ENCODE peak calls at places on chromosomes 5 and 9, in eight cellular contexts. One of them, this sample, is unnamed.

GRCh38 chr9:20507431-20507830 is 114.9 kb downstream of the MLLT3 start:
- DNase-seq in AG04449: no peak
- DNase-seq in A549: no peak
- DNase-seq in dorsolateral prefrontal cortex: no peak
- DNase-seq in hepatocyte: no peak
- DNase-seq in Jurkat, Clone E6-1: no peak
- DNase-seq in fibroblast of lung: no peak
- DNase-seq in brain microvascular endothelial cell: no peak
- DNase-seq in this sample: no peak

GRCh38 chr9:111481885-111482636 is 2.1 kb downstream of the ECPAS start:
- DNase-seq in brain microvascular endothelial cell: peak
- DNase-seq in A549: peak
- DNase-seq in fibroblast of lung: peak
- DNase-seq in Jurkat, Clone E6-1: no peak
- DNase-seq in AG04449: no peak
- DNase-seq in dorsolateral prefrontal cortex: no peak
- DNase-seq in hepatocyte: peak
- DNase-seq in this sample: peak

GRCh38 chr9:111992523-111992922 is 95.9 kb downstream of the UGCG start:
- DNase-seq in fibroblast of lung: peak
- DNase-seq in A549: no peak
- DNase-seq in dorsolateral prefrontal cortex: no peak
- DNase-seq in hepatocyte: no peak
- DNase-seq in AG04449: no peak
- DNase-seq in brain microvascular endothelial cell: peak
- DNase-seq in Jurkat, Clone E6-1: no peak
- DNase-seq in this sample: peak

GRCh38 chr5:132003170-132003744 is 8.2 kb downstream of the ACSL6 start:
- DNase-seq in AG04449: no peak
- DNase-seq in fibroblast of lung: peak
- DNase-seq in brain microvascular endothelial cell: no peak
- DNase-seq in hepatocyte: no peak
- DNase-seq in A549: no peak
- DNase-seq in dorsolateral prefrontal cortex: peak
- DNase-seq in Jurkat, Clone E6-1: no peak
- DNase-seq in this sample: no peak

GRCh38 chr9:79256691-79257213 is 315.0 kb upstream of the TLE4 start:
- DNase-seq in A549: no peak
- DNase-seq in fibroblast of lung: peak
- DNase-seq in hepatocyte: peak
- DNase-seq in AG04449: peak
- DNase-seq in brain microvascular endothelial cell: no peak
- DNase-seq in dorsolateral prefrontal cortex: no peak
- DNase-seq in Jurkat, Clone E6-1: no peak
- DNase-seq in this sample: peak

GRCh38 chr9:7965091-7965490 is 165.5 kb upstream of the DMAC1 start:
- DNase-seq in dorsolateral prefrontal cortex: no peak
- DNase-seq in fibroblast of lung: no peak
- DNase-seq in A549: no peak
- DNase-seq in hepatocyte: no peak
- DNase-seq in brain microvascular endothelial cell: no peak
- DNase-seq in Jurkat, Clone E6-1: no peak
- DNase-seq in AG04449: no peak
- DNase-seq in this sample: no peak

GRCh38 chr9:12790026-12790425 is 15.2 kb downstream of the LURAP1L start:
- DNase-seq in dorsolateral prefrontal cortex: no peak
- DNase-seq in fibroblast of lung: peak
- DNase-seq in A549: no peak
- DNase-seq in AG04449: no peak
- DNase-seq in Jurkat, Clone E6-1: no peak
- DNase-seq in brain microvascular endothelial cell: no peak
- DNase-seq in hepatocyte: no peak
- DNase-seq in this sample: no peak

GRCh38 chr5:68505917-68506860 is 290.6 kb downstream of the PIK3R1 start:
- DNase-seq in brain microvascular endothelial cell: peak
- DNase-seq in Jurkat, Clone E6-1: no peak
- DNase-seq in hepatocyte: peak
- DNase-seq in fibroblast of lung: peak
- DNase-seq in AG04449: no peak
- DNase-seq in dorsolateral prefrontal cortex: no peak
- DNase-seq in A549: peak
- DNase-seq in this sample: peak

GRCh38 chr5:73625905-73626811 is at the start of gene ARHGEF28:
- DNase-seq in hepatocyte: peak
- DNase-seq in A549: peak
- DNase-seq in brain microvascular endothelial cell: no peak
- DNase-seq in Jurkat, Clone E6-1: no peak
- DNase-seq in fibroblast of lung: peak
- DNase-seq in AG04449: no peak
- DNase-seq in dorsolateral prefrontal cortex: no peak
- DNase-seq in this sample: no peak

GRCh38 chr5:74953961-74954720 is 88.0 kb upstream of the FAM169A start:
- DNase-seq in hepatocyte: peak
- DNase-seq in dorsolateral prefrontal cortex: no peak
- DNase-seq in AG04449: no peak
- DNase-seq in brain microvascular endothelial cell: peak
- DNase-seq in A549: no peak
- DNase-seq in Jurkat, Clone E6-1: no peak
- DNase-seq in fibroblast of lung: peak
- DNase-seq in this sample: peak

GRCh38 chr5:10555134-10555733 is 8.6 kb upstream of the ANKRD33B start:
- DNase-seq in AG04449: no peak
- DNase-seq in fibroblast of lung: peak
- DNase-seq in dorsolateral prefrontal cortex: no peak
- DNase-seq in brain microvascular endothelial cell: peak
- DNase-seq in A549: peak
- DNase-seq in hepatocyte: peak
- DNase-seq in Jurkat, Clone E6-1: no peak
- DNase-seq in this sample: peak

GRCh38 chr5:173472164-173472563 is 143.9 kb upstream of the STC2 start:
- DNase-seq in hepatocyte: peak
- DNase-seq in fibroblast of lung: peak
- DNase-seq in Jurkat, Clone E6-1: no peak
- DNase-seq in AG04449: peak
- DNase-seq in brain microvascular endothelial cell: peak
- DNase-seq in A549: peak
- DNase-seq in dorsolateral prefrontal cortex: peak
- DNase-seq in this sample: peak

GRCh38 chr5:61704289-61704688 is 372.2 kb downstream of the ZSWIM6 start:
- DNase-seq in brain microvascular endothelial cell: no peak
- DNase-seq in dorsolateral prefrontal cortex: no peak
- DNase-seq in A549: no peak
- DNase-seq in Jurkat, Clone E6-1: no peak
- DNase-seq in hepatocyte: no peak
- DNase-seq in fibroblast of lung: no peak
- DNase-seq in AG04449: no peak
- DNase-seq in this sample: no peak

GRCh38 chr5:128083811-128084227 is 253 bp downstream of the SLC12A2 start:
- DNase-seq in hepatocyte: no peak
- DNase-seq in A549: no peak
- DNase-seq in Jurkat, Clone E6-1: no peak
- DNase-seq in brain microvascular endothelial cell: no peak
- DNase-seq in AG04449: no peak
- DNase-seq in fibroblast of lung: no peak
- DNase-seq in dorsolateral prefrontal cortex: no peak
- DNase-seq in this sample: no peak

GRCh38 chr5:134072471-134073220 is 41.8 kb upstream of the TCF7 start:
- DNase-seq in fibroblast of lung: no peak
- DNase-seq in brain microvascular endothelial cell: no peak
- DNase-seq in A549: no peak
- DNase-seq in AG04449: no peak
- DNase-seq in Jurkat, Clone E6-1: no peak
- DNase-seq in dorsolateral prefrontal cortex: no peak
- DNase-seq in hepatocyte: no peak
- DNase-seq in this sample: no peak

GRCh38 chr5:134071850-134072207 is 42.7 kb upstream of the TCF7 start:
- DNase-seq in fibroblast of lung: no peak
- DNase-seq in dorsolateral prefrontal cortex: no peak
- DNase-seq in brain microvascular endothelial cell: no peak
- DNase-seq in A549: no peak
- DNase-seq in AG04449: no peak
- DNase-seq in hepatocyte: no peak
- DNase-seq in Jurkat, Clone E6-1: no peak
- DNase-seq in this sample: no peak

GRCh38 chr5:134070648-134070978 is 43.9 kb upstream of the TCF7 start:
- DNase-seq in dorsolateral prefrontal cortex: no peak
- DNase-seq in A549: peak
- DNase-seq in hepatocyte: peak
- DNase-seq in fibroblast of lung: peak
- DNase-seq in AG04449: no peak
- DNase-seq in Jurkat, Clone E6-1: no peak
- DNase-seq in brain microvascular endothelial cell: peak
- DNase-seq in this sample: no peak

GRCh38 chr5:134070979-134071849 is 43.3 kb upstream of the TCF7 start:
- DNase-seq in Jurkat, Clone E6-1: no peak
- DNase-seq in fibroblast of lung: peak
- DNase-seq in dorsolateral prefrontal cortex: no peak
- DNase-seq in hepatocyte: peak
- DNase-seq in brain microvascular endothelial cell: no peak
- DNase-seq in A549: peak
- DNase-seq in AG04449: no peak
- DNase-seq in this sample: no peak

GRCh38 chr5:134069553-134069952 is 44.9 kb upstream of the TCF7 start:
- DNase-seq in brain microvascular endothelial cell: no peak
- DNase-seq in hepatocyte: no peak
- DNase-seq in AG04449: no peak
- DNase-seq in A549: no peak
- DNase-seq in fibroblast of lung: no peak
- DNase-seq in Jurkat, Clone E6-1: no peak
- DNase-seq in dorsolateral prefrontal cortex: no peak
- DNase-seq in this sample: no peak
- H3K4me3 ChIP-seq in brain microvascular endothelial cell: no peak
- H3K4me3 ChIP-seq in hepatocyte: no peak
- H3K4me3 ChIP-seq in AG04449: no peak
- H3K4me3 ChIP-seq in A549: no peak
- H3K4me3 ChIP-seq in fibroblast of lung: no peak
- H3K4me3 ChIP-seq in Jurkat, Clone E6-1: no peak
- H3K4me3 ChIP-seq in dorsolateral prefrontal cortex: no peak
- H3K4me3 ChIP-seq in this sample: no peak

DNA sequence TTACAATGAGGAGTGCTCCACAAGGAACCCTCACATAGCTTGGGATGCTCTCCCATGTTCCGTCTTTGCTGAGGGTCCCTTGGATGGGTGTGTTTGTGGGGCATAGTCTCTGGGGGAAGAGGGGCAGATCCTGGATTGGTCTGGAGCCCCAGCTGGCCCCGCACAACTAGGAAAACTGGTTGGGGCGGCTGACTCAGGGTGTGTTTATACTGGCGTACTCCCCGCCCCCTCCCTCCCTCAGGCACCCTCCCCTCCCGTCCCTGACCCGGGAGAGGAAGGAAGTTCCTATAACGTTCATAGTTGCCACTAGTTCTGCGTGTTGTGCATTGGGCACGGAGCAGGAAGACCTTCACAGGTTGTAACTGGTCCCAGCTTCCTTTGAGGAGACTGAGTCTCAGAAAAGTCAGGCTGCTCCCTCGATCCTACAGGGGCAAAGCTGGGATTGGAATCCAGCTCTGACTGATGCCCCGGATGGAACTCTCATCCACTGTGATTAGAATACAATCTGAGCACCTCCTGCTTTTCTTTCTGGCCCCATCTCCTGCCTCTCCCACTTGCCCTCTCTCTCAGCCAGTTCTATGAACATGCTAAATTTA is 11.0 kb downstream of the IER5L start:
- DNase-seq in A549: peak
- DNase-seq in hepatocyte: peak
- DNase-seq in Jurkat, Clone E6-1: peak
- DNase-seq in fibroblast of lung: peak
- DNase-seq in dorsolateral prefrontal cortex: no peak
- DNase-seq in brain microvascular endothelial cell: peak
- DNase-seq in AG04449: no peak
- DNase-seq in this sample: no peak
- H3K4me3 ChIP-seq in A549: peak
- H3K4me3 ChIP-seq in hepatocyte: no peak
- H3K4me3 ChIP-seq in Jurkat, Clone E6-1: peak
- H3K4me3 ChIP-seq in fibroblast of lung: peak
- H3K4me3 ChIP-seq in dorsolateral prefrontal cortex: no peak
- H3K4me3 ChIP-seq in brain microvascular endothelial cell: no peak
- H3K4me3 ChIP-seq in AG04449: peak
- H3K4me3 ChIP-seq in this sample: no peak

GRCh38 chr5:126450895-126451294 is 27.7 kb downstream of the GRAMD2B start:
- DNase-seq in A549: no peak
- DNase-seq in dorsolateral prefrontal cortex: no peak
- DNase-seq in Jurkat, Clone E6-1: no peak
- DNase-seq in brain microvascular endothelial cell: no peak
- DNase-seq in hepatocyte: no peak
- DNase-seq in fibroblast of lung: no peak
- DNase-seq in AG04449: no peak
- DNase-seq in this sample: no peak
- H3K4me3 ChIP-seq in A549: no peak
- H3K4me3 ChIP-seq in dorsolateral prefrontal cortex: no peak
- H3K4me3 ChIP-seq in Jurkat, Clone E6-1: no peak
- H3K4me3 ChIP-seq in brain microvascular endothelial cell: no peak
- H3K4me3 ChIP-seq in hepatocyte: no peak
- H3K4me3 ChIP-seq in fibroblast of lung: no peak
- H3K4me3 ChIP-seq in AG04449: no peak
- H3K4me3 ChIP-seq in this sample: no peak

GRCh38 chr9:114930063-114930812 is at the start of gene TNFSF8:
- DNase-seq in dorsolateral prefrontal cortex: no peak
- DNase-seq in A549: no peak
- DNase-seq in hepatocyte: no peak
- DNase-seq in brain microvascular endothelial cell: no peak
- DNase-seq in AG04449: no peak
- DNase-seq in fibroblast of lung: no peak
- DNase-seq in Jurkat, Clone E6-1: peak
- DNase-seq in this sample: no peak

GRCh38 chr9:114929166-114929565 is 1.2 kb downstream of the TNFSF8 start:
- DNase-seq in hepatocyte: no peak
- DNase-seq in AG04449: no peak
- DNase-seq in Jurkat, Clone E6-1: peak
- DNase-seq in brain microvascular endothelial cell: no peak
- DNase-seq in dorsolateral prefrontal cortex: no peak
- DNase-seq in A549: no peak
- DNase-seq in fibroblast of lung: no peak
- DNase-seq in this sample: no peak

GRCh38 chr9:114925039-114925438 is 5.4 kb downstream of the TNFSF8 start:
- DNase-seq in brain microvascular endothelial cell: no peak
- DNase-seq in hepatocyte: no peak
- DNase-seq in dorsolateral prefrontal cortex: no peak
- DNase-seq in AG04449: no peak
- DNase-seq in fibroblast of lung: no peak
- DNase-seq in Jurkat, Clone E6-1: no peak
- DNase-seq in A549: no peak
- DNase-seq in this sample: no peak

GRCh38 chr9:114925672-114926071 is 4.7 kb downstream of the TNFSF8 start:
- DNase-seq in hepatocyte: no peak
- DNase-seq in AG04449: no peak
- DNase-seq in Jurkat, Clone E6-1: no peak
- DNase-seq in fibroblast of lung: no peak
- DNase-seq in dorsolateral prefrontal cortex: no peak
- DNase-seq in brain microvascular endothelial cell: no peak
- DNase-seq in A549: no peak
- DNase-seq in this sample: no peak

DNA sequence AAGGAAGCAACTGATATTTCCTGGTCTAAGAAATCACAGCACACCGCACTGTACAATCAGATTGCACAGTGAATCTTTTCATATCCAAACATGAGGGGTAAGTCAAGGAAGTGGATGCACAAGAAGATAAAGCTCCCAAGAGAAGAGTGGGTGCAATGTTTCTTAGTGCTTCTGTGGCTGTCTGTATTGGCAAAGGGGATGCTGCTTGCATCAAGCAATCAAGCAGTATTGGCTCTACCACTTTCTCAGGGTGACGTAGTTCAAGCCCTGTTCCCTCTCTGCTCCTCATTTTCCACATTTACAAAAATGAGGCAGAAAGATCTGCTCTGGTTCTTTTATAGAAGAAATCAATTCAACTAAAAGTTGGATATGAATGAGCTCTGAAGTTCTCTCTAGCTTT is 2.3 kb downstream of the TNFSF8 start:
- DNase-seq in brain microvascular endothelial cell: no peak
- DNase-seq in AG04449: no peak
- DNase-seq in dorsolateral prefrontal cortex: no peak
- DNase-seq in fibroblast of lung: no peak
- DNase-seq in A549: no peak
- DNase-seq in hepatocyte: no peak
- DNase-seq in Jurkat, Clone E6-1: no peak
- DNase-seq in this sample: no peak
- H3K4me3 ChIP-seq in brain microvascular endothelial cell: no peak
- H3K4me3 ChIP-seq in AG04449: no peak
- H3K4me3 ChIP-seq in dorsolateral prefrontal cortex: no peak
- H3K4me3 ChIP-seq in fibroblast of lung: no peak
- H3K4me3 ChIP-seq in A549: no peak
- H3K4me3 ChIP-seq in hepatocyte: no peak
- H3K4me3 ChIP-seq in Jurkat, Clone E6-1: no peak
- H3K4me3 ChIP-seq in this sample: no peak